ENCODE peak calls at places on chromosomes 2 and 18, in seven cellular contexts. R, G, Q, T, I, V and Z are unnamed samples.
A peak's percentile ranks its signal among the peaks of the same experiment; 100 is the strongest.

GRCh38 chr2:3959372-3959771 is 256.0 kb downstream of the DCDC2C start:
- DNase-seq in G (peak; percentile 59), T (no peak), I (peak; percentile 0), V (no peak), Q (no peak), R (peak; percentile 31), Z (peak; percentile 17)

GRCh38 chr2:168545439-168546082 is 89.5 kb downstream of the CERS6 start:
- DNase-seq in I (peak; percentile 91), G (peak; percentile 23), R (no peak), T (peak; percentile 88), Q (no peak), V (no peak), Z (peak; percentile 2)

GRCh38 chr2:226002438-226002837 is 602.9 kb downstream of the NYAP2 start:
- DNase-seq in R (peak; percentile 58), I (peak; percentile 85), G (peak; percentile 55), V (peak; percentile 44), Q (no peak), T (peak; percentile 31), Z (no peak)

GRCh38 chr2:201407265-201407664 is 44.0 kb downstream of the TRAK2 start:
- DNase-seq in Q (no peak), G (peak; percentile 74), V (no peak), R (no peak), I (no peak), T (no peak), Z (no peak)

GRCh38 chr18:58454406-58455061 is 174.4 kb downstream of the ALPK2 start:
- DNase-seq in Q (no peak), G (no peak), I (peak; percentile 22), V (no peak), R (no peak), T (no peak), Z (no peak)

GRCh38 chr2:24850944-24851343 is 57.7 kb downstream of the CENPO start:
- DNase-seq in R (no peak), Q (no peak), I (no peak), G (no peak), T (no peak), V (no peak), Z (no peak)

GRCh38 chr2:141957827-141958440 is 172.9 kb downstream of the LRP1B start:
- DNase-seq in R (no peak), V (no peak), I (no peak), T (no peak), Q (no peak), G (no peak), Z (no peak)

GRCh38 chr2:58919316-58919715 is 678.2 kb upstream of the FANCL start:
- DNase-seq in Q (no peak), G (no peak), T (no peak), I (no peak), R (no peak), V (no peak), Z (no peak)

GRCh38 chr2:217912030-217913024 is 90.5 kb downstream of the TNS1 start:
- DNase-seq in T (no peak), R (no peak), V (peak; percentile 57), Q (no peak), I (no peak), G (no peak), Z (no peak)

GRCh38 chr2:107785756-107786155 is 40.9 kb upstream of the RGPD4 start:
- DNase-seq in I (no peak), V (no peak), R (no peak), G (no peak), Q (no peak), T (no peak), Z (no peak)

GRCh38 chr18:62954341-62954740 is 239.0 kb downstream of the PHLPP1 start:
- DNase-seq in V (no peak), G (no peak), T (peak; percentile 51), R (peak; percentile 8), Q (no peak), I (no peak), Z (no peak)

GRCh38 chr2:219500135-219500534 is 1.4 kb downstream of the GMPPA start:
- DNase-seq in Q (no peak), G (no peak), R (peak; percentile 43), I (peak; percentile 51), V (no peak), T (no peak), Z (no peak)

GRCh38 chr2:239146011-239146641 is 254.7 kb downstream of the HDAC4 start:
- DNase-seq in Q (no peak), I (no peak), V (peak; percentile 24), T (no peak), G (no peak), R (no peak), Z (no peak)

GRCh38 chr2:144678741-144679140 is 158.8 kb upstream of the ZEB2 start:
- DNase-seq in V (no peak), G (no peak), T (no peak), R (no peak), I (no peak), Q (no peak), Z (no peak)

GRCh38 chr18:3424280-3424890 is 25.6 kb upstream of the TGIF1 start:
- DNase-seq in Q (no peak), I (no peak), G (no peak), R (no peak), T (no peak), V (no peak), Z (no peak)

GRCh38 chr2:27920148-27920885 is 29.8 kb downstream of the BABAM2 start:
- DNase-seq in R (peak; percentile 24), I (peak; percentile 60), Q (no peak), V (no peak), T (no peak), G (peak; percentile 49), Z (peak; percentile 45)

GRCh38 chr2:116924509-116924908 is 890.0 kb upstream of the DDX18 start:
- DNase-seq in I (no peak), V (no peak), Q (no peak), T (no peak), R (no peak), G (no peak), Z (no peak)

GRCh38 chr2:229715895-229716507 is 1.6 kb upstream of the DNER start:
- DNase-seq in G (peak; percentile 52), I (peak; percentile 37), Q (no peak), V (no peak), R (peak; percentile 34), T (no peak), Z (peak; percentile 28)

GRCh38 chr2:5991305-5991968 is 299.3 kb downstream of the SOX11 start:
- DNase-seq in T (no peak), I (no peak), Q (no peak), R (no peak), G (no peak), V (no peak), Z (no peak)

GRCh38 chr18:78584167-78585022 is 395.2 kb upstream of the SALL3 start:
- DNase-seq in I (no peak), T (no peak), G (no peak), R (no peak), V (no peak), Q (no peak), Z (no peak)

GRCh38 chr2:126480033-126480432 is 175.9 kb upstream of the GYPC start:
- DNase-seq in V (no peak), T (no peak), I (no peak), G (no peak), Q (no peak), R (no peak), Z (no peak)

GRCh38 chr18:55753643-55754255 is 165.8 kb upstream of the TCF4 start:
- DNase-seq in V (no peak), R (no peak), T (peak; percentile 84), I (peak; percentile 38), Q (no peak), G (no peak), Z (peak; percentile 36)

GRCh38 chr2:27720004-27720551 is 51.4 kb upstream of the MRPL33 start:
- DNase-seq in T (peak; percentile 92), V (peak; percentile 84), I (peak; percentile 95), G (no peak), Q (no peak), R (peak; percentile 54), Z (peak; percentile 97)

GRCh38 chr18:48923746-48924580 is 26.8 kb downstream of the SMAD7 start:
- DNase-seq in G (no peak), I (peak; percentile 76), V (no peak), Q (peak; percentile 71), T (no peak), R (no peak), Z (no peak)

GRCh38 chr2:160156665-160157064 is 43.4 kb downstream of the ITGB6 start:
- DNase-seq in R (no peak), Q (no peak), G (no peak), V (no peak), T (no peak), I (peak; percentile 83), Z (no peak)

GRCh38 chr2:199147216-199147615 is 310.5 kb downstream of the SATB2 start:
- DNase-seq in V (no peak), R (no peak), G (no peak), I (peak; percentile 5), Q (no peak), T (no peak), Z (no peak)

GRCh38 chr2:171391532-171391931 is 42.3 kb downstream of the METTL8 start:
- DNase-seq in T (no peak), I (no peak), V (no peak), Q (no peak), R (no peak), G (no peak), Z (no peak)

GRCh38 chr18:12003894-12004293 is 22.6 kb downstream of the IMPA2 start:
- DNase-seq in Q (no peak), G (no peak), R (no peak), T (no peak), I (no peak), V (peak; percentile 3), Z (no peak)

GRCh38 chr2:231707625-231708049 is 688 bp upstream of the PTMA start:
- DNase-seq in R (no peak), G (no peak), V (no peak), T (no peak), I (peak; percentile 54), Q (no peak), Z (no peak)

GRCh38 chr2:150621800-150622199 is 134.3 kb upstream of the RND3 start:
- DNase-seq in G (no peak), Q (no peak), R (no peak), V (no peak), I (peak; percentile 87), T (peak; percentile 86), Z (no peak)

GRCh38 chr18:35478520-35479435 is 19.0 kb downstream of the INO80C start:
- DNase-seq in V (no peak), Q (no peak), G (no peak), T (peak; percentile 95), I (peak; percentile 93), R (peak; percentile 97), Z (peak; percentile 89)